ENCODE peak calls at places on chromosomes 5 and 9, in eight cellular contexts. N is activated CD4-positive, alpha-beta memory T cell treated with anti-CD3 and anti-CD28 coated beads, Interleukin-2, amount 10 ng/mL, durations not matched to agents 7 days and 5 days; Q is brain microvascular endothelial cell; M is pancreas; V is H7; K is stimulated activated naive B cell treated with anti-CD40 and anti-IgM and Interleukin-4, amounts not matched to agents 10 μg/mL and 1 μg/mL and 100 μg/mL, for 72 hours; R is breast epithelium; P is sigmoid colon. T is an unnamed sample.

GRCh38 chr9:109035684-109036423 is 22.6 kb upstream of the CTNNAL1 start:
- DNase-seq in N (no peak), Q (peak), M (peak), V (no peak), K (no peak), R (no peak), P (no peak), T (peak)

GRCh38 chr9:116101516-116101915 is 52.1 kb upstream of the PAPPA start:
- DNase-seq in N (no peak), Q (peak), M (no peak), V (no peak), K (no peak), R (no peak), P (no peak), T (no peak)

GRCh38 chr5:159602434-159602833 is 272.1 kb upstream of the IL12B start:
- DNase-seq in N (no peak), Q (no peak), M (no peak), V (no peak), K (no peak), R (no peak), P (no peak), T (no peak)

GRCh38 chr9:73577867-73578266 is 426.2 kb downstream of the ANXA1 start:
- DNase-seq in N (no peak), Q (no peak), M (no peak), V (no peak), K (no peak), R (no peak), P (no peak), T (no peak)

GRCh38 chr5:179869101-179869500 is 10.5 kb upstream of the MRNIP start:
- DNase-seq in N (no peak), Q (no peak), M (no peak), V (peak), K (no peak), R (no peak), P (peak), T (no peak)

GRCh38 chr5:127288676-127289075 is 1.9 kb upstream of the MEGF10 start:
- DNase-seq in N (no peak), Q (no peak), M (no peak), V (no peak), K (no peak), R (no peak), P (no peak), T (no peak)

GRCh38 chr9:132842124-132843005 is 35.7 kb downstream of the AK8 start:
- DNase-seq in N (no peak), Q (no peak), M (no peak), V (no peak), K (no peak), R (no peak), P (peak), T (no peak)

GRCh38 chr9:125649826-125650225 is 57.2 kb downstream of the MAPKAP1 start:
- DNase-seq in N (no peak), Q (no peak), M (no peak), V (no peak), K (no peak), R (no peak), P (no peak), T (no peak)

GRCh38 chr5:6820851-6821479 is 107.7 kb downstream of the TENT4A start:
- DNase-seq in N (peak), Q (no peak), M (no peak), V (peak), K (peak), R (no peak), P (no peak), T (peak)